ENCODE peak calls at places on chromosomes 7 and 10, in four cellular contexts. N is AG04450, U is activated gamma-delta T cell, F is DMS79. J is an unnamed sample.

GRCh38 chr10:15824498-15824897 is 35.8 kb downstream of the MINDY3 start:
- DNase-seq in F (no peak), N (no peak), U (no peak), J (no peak)

GRCh38 chr10:122331100-122331499 is 43.4 kb upstream of the PLEKHA1 start:
- DNase-seq in N (no peak), U (no peak), F (no peak), J (no peak)

GRCh38 chr10:29917311-29917710 is 142.1 kb downstream of the JCAD start:
- DNase-seq in N (no peak), U (no peak), F (no peak), J (no peak)

GRCh38 chr7:113918946-113919345 is at the start of gene PPP1R3A:
- DNase-seq in F (no peak), U (no peak), N (no peak), J (no peak)

GRCh38 chr7:20083781-20084180 is 133.4 kb downstream of the MACC1 start:
- DNase-seq in N (no peak), F (no peak), U (no peak), J (no peak)

GRCh38 chr7:119802147-119802546 is 470.8 kb upstream of the KCND2 start:
- DNase-seq in F (no peak), N (no peak), U (no peak), J (no peak)

GRCh38 chr7:99588868-99589267 is 9.2 kb upstream of the TMEM225B start:
- DNase-seq in F (no peak), N (no peak), U (no peak), J (no peak)

GRCh38 chr10:99395750-99396445 is 34.5 kb downstream of the GOT1 start:
- DNase-seq in N (peak; percentile 32), U (no peak), F (peak; percentile 1), J (no peak)

GRCh38 chr10:114715171-114715670 is 57.1 kb upstream of the ABLIM1 start:
- DNase-seq in N (peak; percentile 21), F (no peak), U (no peak), J (no peak)

GRCh38 chr10:20890009-20890408 is 7.1 kb downstream of the NEBL start:
- DNase-seq in N (no peak), F (no peak), U (no peak), J (peak; percentile 87)

GRCh38 chr10:26696786-26697162 is 727 bp upstream of the PDSS1 start:
- DNase-seq in F (no peak), N (no peak), U (no peak), J (no peak)

GRCh38 chr7:17741426-17741825 is 198.9 kb downstream of the SNX13 start:
- DNase-seq in U (no peak), F (no peak), N (no peak), J (no peak)

GRCh38 chr7:138431517-138431916 is 28.5 kb upstream of the TRIM24 start:
- DNase-seq in U (no peak), F (no peak), N (no peak), J (no peak)

GRCh38 chr10:70475661-70476060 is 2.9 kb upstream of the PALD1 start:
- DNase-seq in F (no peak), U (no peak), N (no peak), J (no peak)